ENCODE peak calls at places on chromosomes 11 and 22, in four cellular contexts. J, U, R and M are unnamed samples.

GRCh38 chr11:113729456-113729855 is 23.3 kb upstream of the TMPRSS5 start:
- DNase-seq in J (no peak), U (no peak), R (no peak), M (no peak)

GRCh38 chr11:34234086-34234740 is 123.6 kb downstream of the ABTB2 start:
- DNase-seq in J (no peak), U (peak), R (peak), M (peak)

GRCh38 chr11:103619480-103619879 is 417.0 kb upstream of the DDI1 start:
- DNase-seq in J (peak), U (no peak), R (no peak), M (no peak)

GRCh38 chr11:3674189-3674588 is 3.0 kb upstream of the CHRNA10 start:
- DNase-seq in J (no peak), U (no peak), R (no peak), M (no peak)

GRCh38 chr11:116145187-116145865 is 627.5 kb downstream of the BUD13 start:
- DNase-seq in J (no peak), U (no peak), R (no peak), M (no peak)

GRCh38 chr11:2175659-2176058 is 4.0 kb upstream of the TH start:
- DNase-seq in J (no peak), U (no peak), R (no peak), M (no peak)

GRCh38 chr22:48581206-48581766 is 1246.4 kb downstream of the BRD1 start:
- DNase-seq in J (no peak), U (no peak), R (no peak), M (no peak)

GRCh38 chr11:64724863-64725535 is 2.0 kb upstream of the NRXN2 start:
- DNase-seq in J (no peak), U (no peak), R (no peak), M (no peak)

GRCh38 chr22:30918761-30919160 is 49.8 kb downstream of the MORC2 start:
- DNase-seq in J (no peak), U (no peak), R (no peak), M (no peak)

GRCh38 chr11:1574256-1575242 is 2.5 kb upstream of the DUSP8 start:
- DNase-seq in J (peak), U (no peak), R (peak), M (peak)

GRCh38 chr11:62401781-62402180 is 17.1 kb upstream of the SCGB1A1 start:
- DNase-seq in J (no peak), U (no peak), R (no peak), M (no peak)

GRCh38 chr11:125372911-125373310 is 123.2 kb downstream of the FEZ1 start:
- DNase-seq in J (no peak), U (no peak), R (no peak), M (no peak)

GRCh38 chr11:105609341-105609781 is 512 bp upstream of the GRIA4 start:
- DNase-seq in J (peak), U (no peak), R (no peak), M (no peak)

GRCh38 chr11:35214792-35215193 is 75.8 kb downstream of the CD44 start:
- DNase-seq in J (no peak), U (no peak), R (no peak), M (no peak)

GRCh38 chr11:115458877-115459276 is 45.3 kb downstream of the CADM1 start:
- DNase-seq in J (no peak), U (no peak), R (no peak), M (no peak)

GRCh38 chr11:122178795-122179194 is 62.8 kb upstream of the BLID start:
- DNase-seq in J (no peak), U (no peak), R (no peak), M (no peak)

GRCh38 chr22:42347281-42347824 is 76.9 kb upstream of the TCF20 start:
- DNase-seq in J (no peak), U (no peak), R (no peak), M (no peak)